ENCODE peak calls at places on chromosomes 3 and 15, in ten cellular contexts. G is DND-41, Z is right lobe of liver, C is kidney epithelial cell, F is AG10803, T is body of pancreas, M is MM.1S, X is lower leg skin, O is tibial artery, B is GM12878. I is an unnamed sample.
A peak's percentile ranks its signal among the peaks of the same experiment; 100 is the strongest.

GRCh38 chr15:72117448-72117697 is 577 bp downstream of the MYO9A start:
- DNase-seq in T (peak; percentile 67), Z (peak; percentile 84), G (peak; percentile 58), F (peak; percentile 78), B (no peak), O (peak; percentile 80), X (peak; percentile 97), C (no peak), M (peak; percentile 75), I (no peak)

GRCh38 chr3:145191543-145191942 is 969.4 kb downstream of the PLOD2 start:
- DNase-seq in B (no peak), C (no peak), T (no peak), F (no peak), X (no peak), M (no peak), Z (no peak), G (no peak), O (no peak), I (no peak)

GRCh38 chr3:54909236-54909635 is 18.6 kb downstream of the LRTM1 start:
- DNase-seq in Z (no peak), G (no peak), X (no peak), M (no peak), T (no peak), F (no peak), B (no peak), O (no peak), C (no peak), I (no peak)

GRCh38 chr3:82940124-82940523 is 1178.7 kb upstream of the GBE1 start:
- DNase-seq in C (no peak), O (no peak), T (no peak), M (no peak), B (no peak), X (peak; percentile 79), F (no peak), G (no peak), Z (peak; percentile 40), I (no peak)

GRCh38 chr3:168888781-168889180 is 774.7 kb downstream of the MECOM start:
- DNase-seq in G (no peak), O (no peak), C (no peak), Z (no peak), T (no peak), X (no peak), B (no peak), M (no peak), F (no peak), I (no peak)

GRCh38 chr15:37112171-37112570 is 11.8 kb upstream of the MEIS2 start:
- DNase-seq in F (no peak), Z (no peak), C (no peak), G (no peak), B (no peak), M (no peak), X (no peak), T (no peak), O (no peak), I (no peak)

GRCh38 chr3:28326458-28326926 is 22.0 kb upstream of the ZCWPW2 start:
- DNase-seq in F (no peak), M (peak; percentile 89), O (no peak), G (peak; percentile 72), T (no peak), B (peak; percentile 38), Z (no peak), C (no peak), X (no peak), I (no peak)

GRCh38 chr3:165336786-165337185 is 140.6 kb upstream of the SLITRK3 start:
- DNase-seq in Z (no peak), G (peak; percentile 10), C (no peak), F (no peak), O (no peak), B (no peak), X (no peak), T (no peak), M (no peak), I (no peak)

GRCh38 chr3:112333386-112334334 is 704 bp downstream of the CD200 start:
- DNase-seq in M (no peak), C (no peak), Z (no peak), X (no peak), O (peak; percentile 23), G (no peak), F (peak; percentile 0), T (no peak), B (no peak), I (no peak)

GRCh38 chr3:52742418-52743041 is 28.2 kb downstream of the NEK4 start:
- DNase-seq in B (peak; percentile 15), T (no peak), F (peak; percentile 38), Z (no peak), O (no peak), M (peak; percentile 49), X (no peak), G (no peak), C (no peak), I (peak; percentile 16)

GRCh38 chr15:65189102-65189740 is 4.1 kb upstream of the CLPX start:
- DNase-seq in X (peak; percentile 70), O (no peak), Z (no peak), T (no peak), C (no peak), B (no peak), F (peak; percentile 56), M (peak; percentile 26), G (peak; percentile 31), I (no peak)

GRCh38 chr3:195441971-195442572 is 748 bp downstream of the ACAP2 start:
- DNase-seq in T (peak; percentile 24), F (peak; percentile 42), C (no peak), G (peak; percentile 73), B (no peak), M (peak; percentile 63), O (peak; percentile 37), X (peak; percentile 92), Z (peak; percentile 72), I (no peak)

GRCh38 chr3:155870945-155871745 is 695 bp downstream of the GMPS start:
- DNase-seq in M (peak; percentile 59), Z (peak; percentile 78), G (peak; percentile 64), B (no peak), O (peak; percentile 67), F (peak; percentile 33), C (no peak), T (peak; percentile 55), X (peak; percentile 91), I (no peak)

GRCh38 chr3:44913868-44914468 is 39.6 kb downstream of the TGM4 start:
- DNase-seq in O (peak; percentile 32), C (no peak), G (peak; percentile 74), T (peak; percentile 72), F (peak; percentile 67), Z (peak; percentile 74), M (peak; percentile 69), X (no peak), B (no peak), I (no peak)

DNA sequence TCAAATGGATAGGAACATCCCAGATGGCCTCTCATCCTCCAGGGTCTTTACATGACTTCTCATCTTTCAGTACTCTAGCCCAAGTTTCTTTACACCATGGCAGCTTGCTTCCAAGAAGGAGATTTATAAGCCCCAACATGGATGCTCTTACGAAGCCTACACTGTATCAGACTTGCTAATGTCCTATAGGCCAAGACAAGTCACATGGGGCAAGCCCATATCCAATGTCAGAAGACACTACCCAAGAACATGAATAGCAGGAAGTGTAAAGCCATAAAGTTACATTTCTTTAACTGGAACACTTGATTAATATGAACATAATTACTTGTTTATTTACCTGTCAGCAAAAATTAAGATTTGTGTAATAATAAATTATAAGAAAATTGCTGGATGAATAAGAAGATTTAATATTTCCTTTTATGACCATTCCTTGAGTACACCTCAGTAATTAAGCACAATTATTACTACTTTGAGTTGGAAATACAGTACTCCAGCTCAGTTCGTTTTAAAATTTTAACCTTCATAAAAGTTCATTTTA is 5.1 kb downstream of the SPESP1 start:
- DNase-seq in F (no peak), G (no peak), B (no peak), O (no peak), C (no peak), X (no peak), M (no peak), T (no peak), Z (no peak), I (no peak)
- TF ChIP-seq CTCF in F (no peak), G (no peak), B (no peak), O (no peak), C (no peak), X (no peak), M (no peak), T (no peak), Z (no peak), I (no peak)

GRCh38 chr3:72386322-72386721 is 461.9 kb downstream of the SHQ1 start:
- DNase-seq in T (no peak), M (no peak), B (no peak), Z (no peak), O (no peak), C (no peak), F (no peak), X (no peak), G (no peak), I (no peak)
- H3K4me3 ChIP-seq in T (no peak overlapping the region), M (no peak overlapping the region), B (no peak overlapping the region), Z (no peak overlapping the region), O (no peak overlapping the region), C (no peak overlapping the region), F (no peak overlapping the region), X (no peak overlapping the region), G (no peak overlapping the region), I (no peak overlapping the region)

DNA sequence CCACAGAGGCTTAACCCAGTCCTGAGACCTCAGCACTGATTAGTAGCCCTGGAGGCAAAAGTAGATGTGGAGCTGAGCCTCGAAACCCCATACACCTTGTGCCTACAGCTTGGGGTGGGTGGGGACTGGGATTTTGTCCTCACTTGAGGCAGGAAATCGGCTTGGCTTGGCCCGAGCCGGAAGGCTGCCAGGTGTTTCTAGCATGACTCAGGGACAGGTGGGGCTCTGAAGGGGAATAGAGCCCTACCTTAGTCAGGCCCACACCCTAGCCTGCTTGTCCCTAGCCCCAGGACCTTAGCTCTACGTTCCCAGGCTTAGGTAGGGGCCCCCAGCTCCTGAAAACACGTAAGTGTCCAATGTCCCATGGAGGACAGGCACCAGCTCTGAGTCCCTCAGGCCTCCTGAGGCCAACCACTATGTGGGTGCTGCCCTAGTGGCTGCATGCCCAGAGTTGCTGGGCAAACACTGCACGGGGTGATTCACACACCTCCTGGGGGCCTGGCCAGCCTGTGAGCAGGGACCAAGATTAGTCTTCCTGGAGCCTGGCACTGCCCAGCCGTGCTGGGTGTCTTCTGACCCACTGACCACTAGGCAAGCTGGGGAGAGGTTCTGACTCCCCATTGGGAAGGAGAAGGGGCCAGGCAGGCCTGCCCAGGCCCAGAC is 3.1 kb downstream of the MST1R start:
- DNase-seq in M (peak; percentile 39), O (no peak), T (peak; percentile 95), Z (peak; percentile 84), C (peak; percentile 55), F (peak; percentile 52), G (no peak), X (no peak), B (no peak), I (no peak)
- TF ChIP-seq CTCF in M (no peak), O (no peak), T (no peak), Z (no peak), C (no peak), F (no peak), G (no peak), X (no peak), B (no peak), I (no peak)

DNA sequence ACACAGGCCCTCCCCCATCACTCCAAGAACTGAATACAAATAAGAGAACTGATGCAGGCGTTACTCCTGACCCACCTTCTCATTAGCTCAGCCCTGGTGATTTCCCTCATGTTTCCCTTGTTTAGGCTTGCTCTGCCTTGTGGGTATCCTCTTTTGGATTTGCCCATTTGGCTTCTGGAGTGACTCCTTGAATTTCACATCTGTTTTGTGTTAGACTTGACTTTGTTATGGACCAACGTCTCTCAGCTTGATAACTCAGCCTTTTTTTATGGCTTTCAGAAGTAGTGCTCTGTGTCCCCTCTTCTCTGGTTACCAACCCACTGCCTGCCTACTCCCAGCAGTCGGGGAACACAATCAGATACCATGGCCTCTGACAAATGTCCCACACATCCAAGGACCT is 11.3 kb upstream of the TMOD3 start:
- DNase-seq in B (no peak), G (no peak), F (peak; percentile 32), X (no peak), Z (no peak), O (no peak), T (no peak), M (no peak), C (no peak), I (no peak)
- H3K4me3 ChIP-seq in B (no peak overlapping the region), G (no peak overlapping the region), F (no peak overlapping the region), X (no peak overlapping the region), Z (no peak overlapping the region), O (no peak overlapping the region), T (no peak overlapping the region), M (no peak overlapping the region), C (no peak overlapping the region), I (no peak overlapping the region)

I was measured in GM12864.